ENCODE peak calls at places on chromosomes 11 and 22, in ten cellular contexts. C, K, V, T, L, P, M, W, Z and J are unnamed samples.

GRCh38 chr11:128453444-128454336 is 133.7 kb downstream of the ETS1 start:
- DNase-seq in C (no peak), W (peak), T (no peak), Z (no peak), L (peak), M (peak), P (no peak), K (peak), V (peak), J (peak)

GRCh38 chr11:230431-230830 is 5.7 kb downstream of the SIRT3 start:
- DNase-seq in C (no peak), P (no peak), W (no peak), T (no peak), K (no peak), L (no peak), Z (no peak), M (no peak), V (no peak), J (no peak)

GRCh38 chr22:39859903-39860588 is 33.5 kb downstream of the ENTHD1 start:
- DNase-seq in Z (no peak), T (no peak), C (no peak), W (no peak), V (no peak), L (no peak), P (no peak), K (no peak), M (no peak), J (no peak)

GRCh38 chr11:67544591-67545242 is 21.5 kb upstream of the CABP2 start:
- DNase-seq in C (no peak), V (no peak), W (no peak), P (no peak), L (no peak), T (no peak), K (no peak), Z (no peak), M (peak), J (peak)

GRCh38 chr22:42562282-42562681 is 8.5 kb downstream of the SERHL2 start:
- DNase-seq in C (no peak), K (no peak), P (no peak), W (no peak), T (no peak), Z (no peak), L (no peak), V (no peak), M (peak), J (no peak)

GRCh38 chr22:27387561-27387960 is 414.0 kb downstream of the MN1 start:
- DNase-seq in W (no peak), C (no peak), K (no peak), T (peak), L (no peak), M (no peak), Z (no peak), V (no peak), P (no peak), J (no peak)

GRCh38 chr22:30969532-30970355 is 679 bp downstream of the TUG1 start:
- DNase-seq in K (no peak), V (peak), C (peak), P (no peak), M (peak), W (peak), Z (no peak), T (peak), L (peak), J (peak)

GRCh38 chr11:34052608-34053160 is 1.2 kb downstream of the CAPRIN1 start:
- DNase-seq in M (peak), L (no peak), W (peak), T (no peak), Z (peak), K (peak), V (peak), C (peak), P (no peak), J (no peak)

GRCh38 chr22:40637181-40638150 is 947 bp upstream of the MRTFA start:
- DNase-seq in W (peak), T (no peak), M (peak), Z (no peak), L (no peak), K (no peak), C (no peak), P (no peak), V (peak), J (no peak)

GRCh38 chr11:117187007-117187406 is 8.5 kb downstream of the SIDT2 start:
- DNase-seq in V (peak), K (no peak), C (no peak), Z (no peak), P (no peak), T (no peak), M (peak), L (no peak), W (no peak), J (no peak)

GRCh38 chr22:38774496-38775166 is 18.8 kb upstream of the SUN2 start:
- DNase-seq in V (no peak), W (no peak), T (no peak), Z (no peak), P (no peak), M (no peak), K (no peak), L (no peak), C (no peak), J (no peak)

GRCh38 chr11:12569499-12570040 is 104.7 kb upstream of the TEAD1 start:
- DNase-seq in C (no peak), V (no peak), P (no peak), T (no peak), M (no peak), Z (no peak), K (no peak), W (no peak), L (no peak), J (peak)

GRCh38 chr11:30876656-30877371 is 290.7 kb upstream of the MPPED2 start:
- DNase-seq in V (no peak), P (no peak), W (no peak), T (no peak), K (no peak), M (no peak), L (no peak), C (no peak), Z (no peak), J (no peak)

GRCh38 chr22:25453557-25453956 is 110.9 kb upstream of the GRK3 start:
- DNase-seq in M (no peak), Z (no peak), T (no peak), L (no peak), C (no peak), W (no peak), V (no peak), K (no peak), P (no peak), J (no peak)

GRCh38 chr11:108316061-108316460 is 93.2 kb downstream of the ATM start:
- DNase-seq in M (no peak), K (no peak), C (peak), L (no peak), V (no peak), Z (no peak), W (no peak), P (no peak), T (no peak), J (no peak)

GRCh38 chr11:2129323-2129698 is 9.9 kb downstream of the IGF2 start:
- DNase-seq in M (no peak), Z (no peak), W (no peak), P (no peak), T (no peak), V (peak), C (no peak), K (no peak), L (no peak), J (no peak)

GRCh38 chr11:2390871-2391662 is 9.5 kb upstream of the TSSC4 start:
- DNase-seq in C (no peak), Z (no peak), K (peak), P (no peak), V (no peak), W (no peak), T (no peak), L (peak), M (no peak), J (peak)

GRCh38 chr11:102513869-102514268 is 16.7 kb downstream of the MMP7 start:
- DNase-seq in V (peak), T (no peak), C (no peak), Z (no peak), K (peak), L (peak), M (peak), W (no peak), P (no peak), J (peak)

GRCh38 chr11:109945626-109946321 is 147.4 kb upstream of the ZC3H12C start:
- DNase-seq in M (no peak), W (no peak), Z (no peak), K (no peak), T (no peak), V (no peak), P (no peak), L (no peak), C (no peak), J (no peak)

GRCh38 chr11:88103337-88104206 is 71.7 kb downstream of the RAB38 start:
- DNase-seq in T (no peak), Z (no peak), W (peak), L (peak), V (peak), M (peak), K (no peak), P (peak), C (peak), J (peak)

GRCh38 chr22:47213571-47214230 is 451.3 kb downstream of the TBC1D22A start:
- DNase-seq in M (peak), P (peak), V (no peak), T (no peak), Z (no peak), K (no peak), C (peak), L (no peak), W (peak), J (peak)

GRCh38 chr11:57513911-57514537 is 1.5 kb downstream of the SLC43A1 start:
- DNase-seq in C (peak), P (no peak), Z (no peak), L (no peak), K (peak), V (peak), W (no peak), T (no peak), M (peak), J (no peak)

GRCh38 chr22:29650370-29650769 is 46.9 kb downstream of the NF2 start:
- DNase-seq in V (no peak), C (no peak), L (no peak), Z (no peak), W (no peak), M (no peak), T (no peak), P (no peak), K (no peak), J (no peak)

GRCh38 chr11:58924230-58924629 is 15.1 kb upstream of the GLYATL1 start:
- DNase-seq in W (no peak), T (no peak), Z (no peak), C (no peak), M (no peak), L (no peak), K (no peak), P (no peak), V (no peak), J (no peak)

GRCh38 chr11:78647266-78647915 is 72.7 kb upstream of the NARS2 start:
- DNase-seq in L (no peak), P (no peak), K (no peak), W (no peak), T (peak), Z (no peak), C (no peak), M (no peak), V (no peak), J (no peak)

GRCh38 chr11:44573333-44573732 is 7.9 kb downstream of the CD82 start:
- DNase-seq in T (no peak), P (no peak), Z (no peak), W (no peak), L (no peak), V (no peak), M (no peak), K (no peak), C (no peak), J (no peak)

GRCh38 chr11:122852071-122852831 is 14.0 kb downstream of the CRTAM start:
- DNase-seq in L (peak), P (no peak), C (no peak), K (no peak), W (no peak), Z (no peak), M (no peak), T (no peak), V (no peak), J (peak)

GRCh38 chr11:34342008-34342533 is 15.7 kb downstream of the ABTB2 start:
- DNase-seq in M (peak), Z (no peak), K (no peak), C (no peak), W (no peak), T (no peak), P (no peak), V (no peak), L (no peak), J (peak)

GRCh38 chr11:96113100-96113710 is 189.3 kb upstream of the MTMR2 start:
- DNase-seq in L (no peak), P (no peak), V (no peak), T (no peak), Z (no peak), K (no peak), W (no peak), C (no peak), M (no peak), J (peak)

GRCh38 chr22:41555325-41555724 is 5.5 kb upstream of the CSDC2 start:
- DNase-seq in W (no peak), K (peak), M (no peak), Z (no peak), P (no peak), T (no peak), C (no peak), L (no peak), V (no peak), J (no peak)

GRCh38 chr22:46905415-46905814 is 143.0 kb downstream of the TBC1D22A start:
- DNase-seq in K (no peak), V (no peak), C (no peak), L (no peak), M (no peak), P (no peak), W (no peak), Z (no peak), T (no peak), J (no peak)

GRCh38 chr11:9820260-9820659 is 156.4 kb downstream of the SWAP70 start:
- DNase-seq in C (no peak), P (no peak), M (no peak), Z (no peak), K (no peak), T (no peak), V (no peak), W (no peak), L (no peak), J (no peak)

GRCh38 chr22:48898524-48899377 is 928.9 kb downstream of the BRD1 start:
- DNase-seq in M (peak), K (no peak), T (peak), P (no peak), V (peak), L (no peak), C (no peak), Z (no peak), W (no peak), J (no peak)

GRCh38 chr11:117814766-117815261 is 9.7 kb downstream of the FXYD2 start:
- DNase-seq in W (peak), L (no peak), T (no peak), Z (no peak), C (peak), V (peak), K (peak), M (peak), P (no peak), J (peak)

DNA sequence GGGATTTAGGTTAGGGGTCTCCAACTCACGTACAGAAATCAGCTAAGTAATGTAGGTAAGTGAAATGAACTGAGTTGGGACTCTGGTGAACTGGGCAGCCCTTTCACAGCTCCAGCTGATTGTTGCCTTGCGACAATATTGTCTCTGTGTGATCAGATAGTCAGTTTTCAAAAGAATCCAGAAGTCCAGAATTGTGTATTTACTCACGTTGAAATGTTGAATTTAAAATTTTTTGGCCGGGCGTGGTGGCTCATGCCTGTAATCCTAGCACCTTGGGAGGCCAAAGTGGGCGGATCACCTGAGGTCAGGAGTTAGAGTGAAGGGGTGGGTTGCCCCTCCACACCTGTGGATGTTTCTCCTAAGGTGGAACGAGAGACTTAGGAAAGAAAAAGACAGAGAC is 18.8 kb upstream of the WDR74 start:
- DNase-seq in L (no peak), T (no peak), K (no peak), C (peak), W (no peak), V (no peak), P (no peak), M (no peak), Z (no peak), J (no peak)
- H3K4me3 ChIP-seq in L (no peak), T (no peak), K (no peak), C (peak), W (no peak), V (no peak), P (peak), M (no peak), Z (no peak), J (no peak)

GRCh38 chr22:37731804-37732471 is 35.1 kb downstream of the TRIOBP start:
- DNase-seq in M (peak), P (no peak), V (no peak), W (no peak), K (no peak), C (peak), L (no peak), Z (no peak), T (no peak), J (no peak)

GRCh38 chr22:37734402-37734700 is 37.5 kb downstream of the TRIOBP start:
- DNase-seq in T (no peak), Z (no peak), M (no peak), P (no peak), C (no peak), L (no peak), W (no peak), K (no peak), V (no peak), J (no peak)

GRCh38 chr22:37732699-37733607 is 36.1 kb downstream of the TRIOBP start:
- DNase-seq in L (no peak), C (no peak), W (no peak), P (no peak), T (no peak), Z (no peak), M (no peak), V (no peak), K (no peak), J (no peak)

GRCh38 chr22:37733625-37734401 is 37.0 kb downstream of the TRIOBP start:
- DNase-seq in W (no peak), C (no peak), L (no peak), Z (no peak), M (peak), K (no peak), V (no peak), T (no peak), P (no peak), J (no peak)

DNA sequence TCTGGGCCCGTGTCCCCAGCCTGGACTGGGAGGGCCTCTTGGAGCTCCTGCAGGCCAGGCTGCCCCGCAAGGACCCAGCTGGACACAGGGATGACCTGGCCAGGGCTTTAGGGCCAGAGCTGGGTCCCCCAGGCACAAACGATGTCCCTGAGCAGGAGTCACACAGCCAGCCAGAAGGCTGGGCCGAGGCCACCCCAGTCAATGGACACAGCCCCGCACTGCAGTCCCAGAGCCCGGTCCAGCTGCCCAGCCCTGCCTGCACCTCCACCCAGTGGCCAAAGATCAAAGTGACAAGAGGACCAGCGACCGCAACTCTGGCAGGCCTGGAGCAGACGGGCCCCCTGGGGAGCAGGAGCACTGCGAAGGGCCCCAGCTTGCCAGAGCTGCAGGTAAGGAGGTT is 38.2 kb downstream of the TRIOBP start:
- DNase-seq in V (peak), P (no peak), W (no peak), M (peak), C (peak), L (no peak), K (no peak), T (no peak), Z (no peak), J (no peak)
- TF ChIP-seq CTCF in V (peak), P (no peak), W (no peak), M (peak), C (peak), L (peak), K (peak), T (no peak), Z (peak), J (peak)

GRCh38 chr11:14300661-14301304 is 58.2 kb downstream of the RRAS2 start:
- DNase-seq in C (peak), T (peak), Z (no peak), P (peak), L (peak), M (peak), W (peak), V (no peak), K (peak), J (peak)
- H3K4me3 ChIP-seq in C (no peak), T (no peak), Z (no peak), P (no peak), L (no peak), M (no peak), W (no peak), V (no peak), K (no peak), J (no peak)

DNA sequence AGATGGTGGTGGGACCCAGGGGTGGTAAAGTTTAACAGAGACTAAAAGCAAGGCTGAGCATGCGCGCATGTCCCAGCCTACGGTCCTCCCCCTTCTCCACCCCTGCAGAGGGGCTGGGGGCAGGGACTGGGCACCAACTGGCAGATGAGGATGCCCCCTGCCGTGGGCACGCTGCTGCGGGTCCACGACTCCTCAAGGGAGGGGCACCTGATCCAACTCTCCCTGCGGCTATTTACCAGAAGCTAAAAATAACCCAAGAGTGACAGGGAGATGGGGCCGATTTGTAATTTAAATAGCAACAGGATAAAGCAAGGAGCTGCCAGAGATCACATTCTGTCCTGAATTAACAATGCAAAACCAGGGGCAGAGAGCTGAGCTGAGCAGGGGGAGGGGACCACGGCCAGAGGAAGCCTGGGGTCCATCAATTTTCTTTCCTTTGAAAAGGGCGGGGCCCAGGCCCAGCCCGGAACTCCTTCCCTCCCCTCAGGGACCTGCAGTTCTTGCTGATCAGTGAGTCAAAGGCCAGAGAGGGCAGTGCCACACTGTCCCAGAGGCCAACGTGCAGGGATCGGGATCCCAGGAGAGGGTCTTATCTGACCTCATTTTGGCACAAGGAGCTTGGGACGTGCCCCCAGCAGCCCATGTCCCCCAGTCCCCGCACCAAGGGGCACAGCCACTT is 8.1 kb upstream of the DGKZ start:
- DNase-seq in T (no peak), P (no peak), V (no peak), C (no peak), W (no peak), M (no peak), Z (no peak), K (no peak), L (no peak), J (peak)
- TF ChIP-seq CTCF in T (no peak), P (no peak), V (no peak), C (no peak), W (no peak), M (no peak), Z (no peak), K (no peak), L (no peak), J (no peak)

DNA sequence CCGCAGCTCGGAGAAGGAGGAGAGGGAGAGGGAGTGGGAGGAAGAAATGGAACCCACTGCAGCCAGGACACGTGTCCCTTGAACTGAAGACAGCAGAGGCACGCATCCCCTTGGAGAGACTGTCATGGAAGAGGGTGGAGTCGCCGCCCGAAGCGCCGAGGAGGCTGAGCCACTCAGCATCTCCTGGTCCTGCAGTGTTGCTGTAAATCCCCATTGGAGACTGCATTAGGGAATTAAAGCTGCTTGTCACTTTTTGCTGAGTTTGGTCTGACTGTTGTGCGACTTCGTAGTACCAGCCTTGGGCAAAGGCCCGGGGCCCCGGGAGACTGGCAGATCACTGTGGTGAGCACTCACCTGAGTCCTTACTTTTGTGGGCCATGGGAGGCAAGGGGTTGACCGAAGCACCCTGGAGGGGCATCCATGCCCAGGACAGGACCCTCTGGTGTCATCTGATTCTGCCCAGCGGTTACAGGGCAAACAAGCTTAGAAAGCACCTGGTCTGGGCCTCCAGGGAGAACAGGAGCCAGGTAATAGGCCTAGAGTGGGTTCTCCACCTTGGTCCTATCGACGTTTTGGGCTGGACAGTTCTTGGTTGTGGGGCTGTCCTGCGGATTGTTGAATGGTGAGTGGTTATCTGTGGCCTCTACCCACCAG is 797 bp downstream of the VPREB1 start:
- DNase-seq in M (no peak), W (no peak), P (no peak), K (no peak), C (no peak), Z (no peak), T (no peak), V (no peak), L (no peak), J (no peak)
- H3K4me3 ChIP-seq in M (no peak), W (no peak), P (no peak), K (no peak), C (no peak), Z (no peak), T (no peak), V (no peak), L (no peak), J (no peak)